ENCODE peak calls at places on chromosomes 5 and 9, in six cellular contexts. One of them, this sample, is unnamed.

GRCh38 chr9:135068776-135069415 is 18.6 kb upstream of the OLFM1 start:
- DNase-seq in NT2/D1: no peak
- DNase-seq in HCT116: no peak
- DNase-seq in GM12878: no peak
- DNase-seq in HepG2: no peak
- DNase-seq in H1: no peak
- DNase-seq in this sample: no peak

GRCh38 chr5:143345671-143346440 is 57.6 kb downstream of the NR3C1 start:
- DNase-seq in NT2/D1: no peak
- DNase-seq in GM12878: no peak
- DNase-seq in HCT116: no peak
- DNase-seq in H1: no peak
- DNase-seq in HepG2: no peak
- DNase-seq in this sample: no peak

GRCh38 chr5:147520450-147520849 is 10.6 kb upstream of the DPYSL3 start:
- DNase-seq in NT2/D1: no peak
- DNase-seq in HCT116: no peak
- DNase-seq in H1: no peak
- DNase-seq in GM12878: no peak
- DNase-seq in HepG2: no peak
- DNase-seq in this sample: no peak

GRCh38 chr9:125585503-125586172 is 121.4 kb downstream of the MAPKAP1 start:
- DNase-seq in NT2/D1: no peak
- DNase-seq in HCT116: no peak
- DNase-seq in HepG2: peak
- DNase-seq in GM12878: no peak
- DNase-seq in H1: no peak
- DNase-seq in this sample: no peak

GRCh38 chr9:131707677-131708612 is 31.9 kb downstream of the RAPGEF1 start:
- DNase-seq in HepG2: no peak
- DNase-seq in HCT116: no peak
- DNase-seq in GM12878: no peak
- DNase-seq in H1: no peak
- DNase-seq in NT2/D1: no peak
- DNase-seq in this sample: peak

GRCh38 chr5:35762368-35762767 is 94.3 kb upstream of the IL7R start:
- DNase-seq in HCT116: no peak
- DNase-seq in H1: no peak
- DNase-seq in GM12878: no peak
- DNase-seq in NT2/D1: no peak
- DNase-seq in HepG2: no peak
- DNase-seq in this sample: no peak

GRCh38 chr5:166111021-166111420 is 2180.4 kb upstream of the WWC1 start:
- DNase-seq in HepG2: no peak
- DNase-seq in HCT116: no peak
- DNase-seq in NT2/D1: no peak
- DNase-seq in GM12878: no peak
- DNase-seq in H1: no peak
- DNase-seq in this sample: no peak

GRCh38 chr5:4700082-4700481 is 440.0 kb upstream of the ADAMTS16 start:
- DNase-seq in H1: peak
- DNase-seq in HepG2: peak
- DNase-seq in NT2/D1: peak
- DNase-seq in GM12878: no peak
- DNase-seq in HCT116: no peak
- DNase-seq in this sample: peak

GRCh38 chr5:173291722-173292658 is 36.2 kb downstream of the STC2 start:
- DNase-seq in HepG2: no peak
- DNase-seq in HCT116: no peak
- DNase-seq in NT2/D1: peak
- DNase-seq in GM12878: peak
- DNase-seq in H1: no peak
- DNase-seq in this sample: no peak

GRCh38 chr5:174376056-174376455 is 330.6 kb downstream of the NSG2 start:
- DNase-seq in HCT116: no peak
- DNase-seq in HepG2: no peak
- DNase-seq in GM12878: no peak
- DNase-seq in H1: no peak
- DNase-seq in NT2/D1: no peak
- DNase-seq in this sample: no peak

GRCh38 chr5:179226696-179227095 is 118.6 kb downstream of the ADAMTS2 start:
- DNase-seq in GM12878: no peak
- DNase-seq in HepG2: no peak
- DNase-seq in NT2/D1: no peak
- DNase-seq in HCT116: no peak
- DNase-seq in H1: no peak
- DNase-seq in this sample: no peak

GRCh38 chr5:132325691-132326090 is 31.5 kb downstream of the SLC22A4 start:
- DNase-seq in H1: no peak
- DNase-seq in HCT116: no peak
- DNase-seq in NT2/D1: no peak
- DNase-seq in HepG2: no peak
- DNase-seq in GM12878: no peak
- DNase-seq in this sample: no peak

GRCh38 chr5:150183436-150183835 is 6.4 kb upstream of the SLC6A7 start:
- DNase-seq in H1: no peak
- DNase-seq in GM12878: no peak
- DNase-seq in NT2/D1: no peak
- DNase-seq in HepG2: no peak
- DNase-seq in HCT116: no peak
- DNase-seq in this sample: no peak

GRCh38 chr5:39547548-39548154 is 122.9 kb upstream of the DAB2 start:
- DNase-seq in H1: no peak
- DNase-seq in GM12878: no peak
- DNase-seq in HepG2: peak
- DNase-seq in NT2/D1: peak
- DNase-seq in HCT116: peak
- DNase-seq in this sample: peak

GRCh38 chr9:94785211-94786169 is 59.0 kb downstream of the AOPEP start:
- DNase-seq in H1: no peak
- DNase-seq in GM12878: no peak
- DNase-seq in NT2/D1: no peak
- DNase-seq in HepG2: peak
- DNase-seq in HCT116: no peak
- DNase-seq in this sample: no peak

GRCh38 chr9:18928711-18929110 is 104.3 kb downstream of the SAXO1 start:
- DNase-seq in HepG2: no peak
- DNase-seq in GM12878: no peak
- DNase-seq in H1: no peak
- DNase-seq in HCT116: no peak
- DNase-seq in NT2/D1: no peak
- DNase-seq in this sample: no peak

GRCh38 chr9:103242025-103242424 is 246.9 kb downstream of the CYLC2 start:
- DNase-seq in GM12878: no peak
- DNase-seq in HepG2: no peak
- DNase-seq in H1: no peak
- DNase-seq in NT2/D1: no peak
- DNase-seq in HCT116: no peak
- DNase-seq in this sample: no peak

GRCh38 chr9:15352301-15352700 is 45.3 kb upstream of the TTC39B start:
- DNase-seq in HepG2: peak
- DNase-seq in NT2/D1: no peak
- DNase-seq in HCT116: no peak
- DNase-seq in H1: no peak
- DNase-seq in GM12878: no peak
- DNase-seq in this sample: no peak

GRCh38 chr9:132404228-132404881 is 2.3 kb downstream of the TTF1 start:
- DNase-seq in H1: no peak
- DNase-seq in GM12878: no peak
- DNase-seq in NT2/D1: no peak
- DNase-seq in HCT116: no peak
- DNase-seq in HepG2: no peak
- DNase-seq in this sample: no peak

GRCh38 chr9:127742435-127743088 is 7.5 kb upstream of the TOR2A start:
- DNase-seq in NT2/D1: peak
- DNase-seq in GM12878: no peak
- DNase-seq in HepG2: no peak
- DNase-seq in HCT116: no peak
- DNase-seq in H1: peak
- DNase-seq in this sample: peak

GRCh38 chr5:32038537-32038936 is 135.6 kb downstream of the GOLPH3 start:
- DNase-seq in H1: no peak
- DNase-seq in HCT116: no peak
- DNase-seq in HepG2: no peak
- DNase-seq in GM12878: no peak
- DNase-seq in NT2/D1: no peak
- DNase-seq in this sample: no peak

GRCh38 chr5:32405502-32405901 is 39.0 kb downstream of the ZFR start:
- DNase-seq in HepG2: no peak
- DNase-seq in HCT116: no peak
- DNase-seq in GM12878: no peak
- DNase-seq in H1: no peak
- DNase-seq in NT2/D1: no peak
- DNase-seq in this sample: no peak

GRCh38 chr9:136664000-136664798 is 1.5 kb downstream of the EGFL7 start:
- DNase-seq in NT2/D1: no peak
- DNase-seq in HepG2: no peak
- DNase-seq in HCT116: no peak
- DNase-seq in H1: no peak
- DNase-seq in GM12878: no peak
- DNase-seq in this sample: peak
- TF ChIP-seq ZNF274 in NT2/D1: no peak
- TF ChIP-seq ZNF274 in HepG2: no peak
- TF ChIP-seq ZNF274 in HCT116: no peak
- TF ChIP-seq ZNF274 in H1: no peak
- TF ChIP-seq ZNF274 in GM12878: no peak
- TF ChIP-seq ZNF274 in this sample: no peak

GRCh38 chr5:138148811-138149210 is 9.6 kb upstream of the NME5 start:
- DNase-seq in H1: no peak
- DNase-seq in NT2/D1: no peak
- DNase-seq in GM12878: no peak
- DNase-seq in HCT116: peak
- DNase-seq in HepG2: no peak
- DNase-seq in this sample: peak

DNA sequence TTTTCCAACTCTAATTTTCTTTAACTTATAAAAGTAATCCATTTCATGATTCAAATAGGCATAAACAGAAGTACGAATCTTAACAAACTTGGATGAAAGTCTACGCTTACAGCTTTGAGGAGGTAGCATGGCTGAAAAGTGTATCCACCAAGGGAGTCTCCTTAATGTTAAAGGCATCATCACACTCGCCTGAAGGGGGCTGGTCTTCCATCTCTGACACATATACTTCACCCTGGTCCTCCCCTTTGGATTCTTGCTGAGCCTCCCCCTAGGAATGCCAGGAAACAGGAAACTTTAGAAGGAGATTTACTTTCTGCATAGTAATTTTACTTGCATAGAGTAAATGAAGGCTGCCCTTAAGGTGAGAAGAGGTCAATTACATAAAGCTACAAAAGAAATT is 10.3 kb upstream of the NME5 start:
- DNase-seq in H1: no peak
- DNase-seq in HCT116: no peak
- DNase-seq in NT2/D1: no peak
- DNase-seq in GM12878: no peak
- DNase-seq in HepG2: no peak
- DNase-seq in this sample: no peak
- TF ChIP-seq ZNF274 in H1: no peak
- TF ChIP-seq ZNF274 in HCT116: no peak
- TF ChIP-seq ZNF274 in NT2/D1: no peak
- TF ChIP-seq ZNF274 in GM12878: no peak
- TF ChIP-seq ZNF274 in HepG2: no peak
- TF ChIP-seq ZNF274 in this sample: no peak

DNA sequence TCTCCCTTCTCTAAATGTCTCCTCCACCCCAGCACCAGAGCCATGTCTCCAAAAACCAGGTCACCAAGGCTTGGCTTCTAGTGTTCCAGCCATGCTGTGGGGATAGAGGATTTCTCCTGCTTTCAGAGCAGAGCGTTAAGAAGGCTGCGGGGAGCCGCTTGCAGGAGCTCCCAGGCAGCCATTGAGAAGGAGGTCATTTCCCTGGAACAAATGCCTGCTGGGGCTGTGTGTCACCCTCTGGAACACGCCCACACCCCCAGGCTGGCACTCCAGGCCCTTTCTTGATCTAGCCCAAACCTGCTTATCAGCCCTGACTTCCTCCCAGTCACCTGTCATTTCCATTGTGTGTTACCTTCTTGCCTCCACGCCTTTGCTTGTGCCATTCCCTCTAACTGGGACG is 65.2 kb upstream of the GGTA1 start:
- DNase-seq in H1: no peak
- DNase-seq in NT2/D1: no peak
- DNase-seq in HCT116: no peak
- DNase-seq in HepG2: no peak
- DNase-seq in GM12878: no peak
- DNase-seq in this sample: no peak
- TF ChIP-seq ZNF274 in H1: no peak
- TF ChIP-seq ZNF274 in NT2/D1: no peak
- TF ChIP-seq ZNF274 in HCT116: no peak
- TF ChIP-seq ZNF274 in HepG2: no peak
- TF ChIP-seq ZNF274 in GM12878: no peak
- TF ChIP-seq ZNF274 in this sample: no peak

GRCh38 chr9:117046666-117047327 is 359.7 kb downstream of the TRIM32 start:
- DNase-seq in HCT116: no peak
- DNase-seq in H1: no peak
- DNase-seq in NT2/D1: no peak
- DNase-seq in GM12878: peak
- DNase-seq in HepG2: no peak
- DNase-seq in this sample: no peak

GRCh38 chr9:117043159-117043558 is 356.1 kb downstream of the TRIM32 start:
- DNase-seq in NT2/D1: no peak
- DNase-seq in GM12878: no peak
- DNase-seq in H1: no peak
- DNase-seq in HCT116: no peak
- DNase-seq in HepG2: no peak
- DNase-seq in this sample: no peak

GRCh38 chr9:117044241-117044640 is 357.1 kb downstream of the TRIM32 start:
- DNase-seq in NT2/D1: peak
- DNase-seq in HCT116: no peak
- DNase-seq in GM12878: no peak
- DNase-seq in H1: peak
- DNase-seq in HepG2: no peak
- DNase-seq in this sample: no peak
- TF ChIP-seq ZNF274 in NT2/D1: no peak
- TF ChIP-seq ZNF274 in HCT116: no peak
- TF ChIP-seq ZNF274 in GM12878: no peak
- TF ChIP-seq ZNF274 in H1: no peak
- TF ChIP-seq ZNF274 in HepG2: no peak
- TF ChIP-seq ZNF274 in this sample: no peak

DNA sequence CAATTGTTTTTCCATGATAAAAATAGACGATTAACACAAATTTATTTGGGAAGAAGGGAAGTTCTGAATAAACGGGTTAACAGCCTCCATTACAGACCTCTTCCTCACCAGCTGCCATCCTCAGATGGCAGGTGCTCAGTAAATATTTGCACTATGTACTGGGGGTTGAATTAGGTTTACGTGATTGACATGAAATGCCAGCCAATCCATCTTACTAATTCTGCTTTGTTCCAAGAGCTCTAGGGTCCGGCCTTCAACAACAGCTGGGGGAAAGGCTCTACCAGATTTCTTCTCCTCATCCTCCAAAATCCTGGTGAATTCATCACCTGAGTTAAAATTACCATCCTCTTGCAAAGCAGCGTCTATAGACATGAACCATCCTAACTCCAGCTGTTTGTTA is 104.6 kb downstream of the MTX3 start:
- DNase-seq in H1: no peak
- DNase-seq in NT2/D1: no peak
- DNase-seq in HepG2: no peak
- DNase-seq in GM12878: no peak
- DNase-seq in HCT116: no peak
- DNase-seq in this sample: no peak
- TF ChIP-seq ZNF274 in H1: no peak
- TF ChIP-seq ZNF274 in NT2/D1: no peak
- TF ChIP-seq ZNF274 in HepG2: no peak
- TF ChIP-seq ZNF274 in GM12878: no peak
- TF ChIP-seq ZNF274 in HCT116: no peak
- TF ChIP-seq ZNF274 in this sample: no peak

This sample was measured in K562.